ENCODE peak calls at places on chromosomes 16 and 17, in nine cellular contexts. One of them, this sample, is unnamed.

GRCh38 chr16:31352344-31353115 is 2.4 kb upstream of the ITGAX start:
- DNase-seq in stimulated activated CD4-positive, alpha-beta T cell treated with anti-CD3 and anti-CD28 coated beads, TNF-alpha, amount 100 ng/mL, for 1 hour: no peak
- DNase-seq in breast epithelium: no peak
- DNase-seq in central memory CD8-positive, alpha-beta T cell: no peak
- DNase-seq in HTR-8/SVneo: no peak
- DNase-seq in T-helper 2 cell: no peak
- DNase-seq in amniotic stem cell: no peak
- DNase-seq in amygdala: no peak
- DNase-seq in NCI-H1092: no peak
- DNase-seq in this sample: no peak

GRCh38 chr16:11094838-11095565 is 150.6 kb downstream of the CLEC16A start:
- DNase-seq in stimulated activated CD4-positive, alpha-beta T cell treated with anti-CD3 and anti-CD28 coated beads, TNF-alpha, amount 100 ng/mL, for 1 hour: no peak
- DNase-seq in breast epithelium: no peak
- DNase-seq in central memory CD8-positive, alpha-beta T cell: no peak
- DNase-seq in HTR-8/SVneo: no peak
- DNase-seq in T-helper 2 cell: no peak
- DNase-seq in amniotic stem cell: no peak
- DNase-seq in amygdala: no peak
- DNase-seq in NCI-H1092: no peak
- DNase-seq in this sample: no peak

GRCh38 chr16:27221576-27222498 is 18.5 kb downstream of the KDM8 start:
- DNase-seq in stimulated activated CD4-positive, alpha-beta T cell treated with anti-CD3 and anti-CD28 coated beads, TNF-alpha, amount 100 ng/mL, for 1 hour: no peak
- DNase-seq in breast epithelium: no peak
- DNase-seq in central memory CD8-positive, alpha-beta T cell: no peak
- DNase-seq in HTR-8/SVneo: no peak
- DNase-seq in T-helper 2 cell: no peak
- DNase-seq in amniotic stem cell: no peak
- DNase-seq in amygdala: no peak
- DNase-seq in NCI-H1092: no peak
- DNase-seq in this sample: no peak

GRCh38 chr16:20910781-20911321 is 10.3 kb downstream of the LYRM1 start:
- DNase-seq in stimulated activated CD4-positive, alpha-beta T cell treated with anti-CD3 and anti-CD28 coated beads, TNF-alpha, amount 100 ng/mL, for 1 hour: no peak
- DNase-seq in breast epithelium: no peak
- DNase-seq in central memory CD8-positive, alpha-beta T cell: no peak
- DNase-seq in HTR-8/SVneo: no peak
- DNase-seq in T-helper 2 cell: no peak
- DNase-seq in amniotic stem cell: peak; percentile 47
- DNase-seq in amygdala: no peak
- DNase-seq in NCI-H1092: no peak
- DNase-seq in this sample: no peak

GRCh38 chr17:73365203-73365933 is 53.6 kb upstream of the CDC42EP4 start:
- DNase-seq in stimulated activated CD4-positive, alpha-beta T cell treated with anti-CD3 and anti-CD28 coated beads, TNF-alpha, amount 100 ng/mL, for 1 hour: no peak
- DNase-seq in breast epithelium: no peak
- DNase-seq in central memory CD8-positive, alpha-beta T cell: no peak
- DNase-seq in HTR-8/SVneo: no peak
- DNase-seq in T-helper 2 cell: no peak
- DNase-seq in amniotic stem cell: no peak
- DNase-seq in amygdala: no peak
- DNase-seq in NCI-H1092: no peak
- DNase-seq in this sample: no peak

GRCh38 chr16:65548470-65548869 is 426.6 kb upstream of the CDH11 start:
- DNase-seq in stimulated activated CD4-positive, alpha-beta T cell treated with anti-CD3 and anti-CD28 coated beads, TNF-alpha, amount 100 ng/mL, for 1 hour: no peak
- DNase-seq in breast epithelium: no peak
- DNase-seq in central memory CD8-positive, alpha-beta T cell: no peak
- DNase-seq in HTR-8/SVneo: no peak
- DNase-seq in T-helper 2 cell: no peak
- DNase-seq in amniotic stem cell: no peak
- DNase-seq in amygdala: no peak
- DNase-seq in NCI-H1092: no peak
- DNase-seq in this sample: no peak

GRCh38 chr17:48162946-48163506 is 55.5 kb downstream of the SNX11 start:
- DNase-seq in stimulated activated CD4-positive, alpha-beta T cell treated with anti-CD3 and anti-CD28 coated beads, TNF-alpha, amount 100 ng/mL, for 1 hour: no peak
- DNase-seq in breast epithelium: no peak
- DNase-seq in central memory CD8-positive, alpha-beta T cell: no peak
- DNase-seq in HTR-8/SVneo: peak; percentile 28
- DNase-seq in T-helper 2 cell: no peak
- DNase-seq in amniotic stem cell: no peak
- DNase-seq in amygdala: no peak
- DNase-seq in NCI-H1092: peak; percentile 52
- DNase-seq in this sample: no peak

GRCh38 chr16:70715113-70715711 is 29.4 kb upstream of the MTSS2 start:
- DNase-seq in stimulated activated CD4-positive, alpha-beta T cell treated with anti-CD3 and anti-CD28 coated beads, TNF-alpha, amount 100 ng/mL, for 1 hour: no peak
- DNase-seq in breast epithelium: peak; percentile 84
- DNase-seq in central memory CD8-positive, alpha-beta T cell: no peak
- DNase-seq in HTR-8/SVneo: peak; percentile 98
- DNase-seq in T-helper 2 cell: no peak
- DNase-seq in amniotic stem cell: peak; percentile 90
- DNase-seq in amygdala: peak; percentile 39
- DNase-seq in NCI-H1092: peak; percentile 74
- DNase-seq in this sample: peak; percentile 66

GRCh38 chr17:14201595-14201994 is 35.1 kb downstream of the CDRT15 start:
- DNase-seq in stimulated activated CD4-positive, alpha-beta T cell treated with anti-CD3 and anti-CD28 coated beads, TNF-alpha, amount 100 ng/mL, for 1 hour: no peak
- DNase-seq in breast epithelium: no peak
- DNase-seq in central memory CD8-positive, alpha-beta T cell: peak; percentile 34
- DNase-seq in HTR-8/SVneo: no peak
- DNase-seq in T-helper 2 cell: no peak
- DNase-seq in amniotic stem cell: no peak
- DNase-seq in amygdala: no peak
- DNase-seq in NCI-H1092: no peak
- DNase-seq in this sample: no peak

GRCh38 chr17:39231091-39231561 is 5.4 kb upstream of the STAC2 start:
- DNase-seq in stimulated activated CD4-positive, alpha-beta T cell treated with anti-CD3 and anti-CD28 coated beads, TNF-alpha, amount 100 ng/mL, for 1 hour: no peak
- DNase-seq in breast epithelium: no peak
- DNase-seq in central memory CD8-positive, alpha-beta T cell: no peak
- DNase-seq in HTR-8/SVneo: no peak
- DNase-seq in T-helper 2 cell: no peak
- DNase-seq in amniotic stem cell: no peak
- DNase-seq in amygdala: no peak
- DNase-seq in NCI-H1092: no peak
- DNase-seq in this sample: no peak

GRCh38 chr16:15798671-15799070 is 58.2 kb downstream of the MYH11 start:
- DNase-seq in stimulated activated CD4-positive, alpha-beta T cell treated with anti-CD3 and anti-CD28 coated beads, TNF-alpha, amount 100 ng/mL, for 1 hour: no peak
- DNase-seq in breast epithelium: no peak
- DNase-seq in central memory CD8-positive, alpha-beta T cell: no peak
- DNase-seq in HTR-8/SVneo: no peak
- DNase-seq in T-helper 2 cell: no peak
- DNase-seq in amniotic stem cell: no peak
- DNase-seq in amygdala: no peak
- DNase-seq in NCI-H1092: no peak
- DNase-seq in this sample: no peak

GRCh38 chr17:82947051-82947991 is 107.5 kb upstream of the ZNF750 start:
- DNase-seq in stimulated activated CD4-positive, alpha-beta T cell treated with anti-CD3 and anti-CD28 coated beads, TNF-alpha, amount 100 ng/mL, for 1 hour: no peak
- DNase-seq in breast epithelium: no peak
- DNase-seq in central memory CD8-positive, alpha-beta T cell: no peak
- DNase-seq in HTR-8/SVneo: no peak
- DNase-seq in T-helper 2 cell: no peak
- DNase-seq in amniotic stem cell: no peak
- DNase-seq in amygdala: no peak
- DNase-seq in NCI-H1092: no peak
- DNase-seq in this sample: no peak

GRCh38 chr16:4270595-4270994 is 2.2 kb downstream of the TFAP4 start:
- DNase-seq in stimulated activated CD4-positive, alpha-beta T cell treated with anti-CD3 and anti-CD28 coated beads, TNF-alpha, amount 100 ng/mL, for 1 hour: no peak
- DNase-seq in breast epithelium: no peak
- DNase-seq in central memory CD8-positive, alpha-beta T cell: no peak
- DNase-seq in HTR-8/SVneo: no peak
- DNase-seq in T-helper 2 cell: no peak
- DNase-seq in amniotic stem cell: no peak
- DNase-seq in amygdala: no peak
- DNase-seq in NCI-H1092: no peak
- DNase-seq in this sample: no peak

GRCh38 chr17:7589891-7590611 is at the start of gene SOX15:
- DNase-seq in stimulated activated CD4-positive, alpha-beta T cell treated with anti-CD3 and anti-CD28 coated beads, TNF-alpha, amount 100 ng/mL, for 1 hour: no peak
- DNase-seq in breast epithelium: no peak
- DNase-seq in central memory CD8-positive, alpha-beta T cell: no peak
- DNase-seq in HTR-8/SVneo: no peak
- DNase-seq in T-helper 2 cell: no peak
- DNase-seq in amniotic stem cell: no peak
- DNase-seq in amygdala: no peak
- DNase-seq in NCI-H1092: no peak
- DNase-seq in this sample: no peak

GRCh38 chr16:67063008-67063407 is 34.1 kb downstream of the CBFB start:
- DNase-seq in stimulated activated CD4-positive, alpha-beta T cell treated with anti-CD3 and anti-CD28 coated beads, TNF-alpha, amount 100 ng/mL, for 1 hour: no peak
- DNase-seq in breast epithelium: no peak
- DNase-seq in central memory CD8-positive, alpha-beta T cell: no peak
- DNase-seq in HTR-8/SVneo: no peak
- DNase-seq in T-helper 2 cell: no peak
- DNase-seq in amniotic stem cell: no peak
- DNase-seq in amygdala: no peak
- DNase-seq in NCI-H1092: no peak
- DNase-seq in this sample: no peak